ENCODE peak calls at places on chromosomes 16 and 17, in ten cellular contexts. Q, I, N, P, R, K, L, H, D and J are unnamed samples.

GRCh38 chr16:54928016-54928356 is 2.7 kb upstream of the IRX5 start:
- DNase-seq in Q (no peak), I (no peak), N (no peak), P (peak), R (no peak), K (no peak), L (no peak), H (no peak), D (no peak), J (peak)

GRCh38 chr17:15257316-15257925 is 7.7 kb downstream of the PMP22 start:
- DNase-seq in Q (peak), I (peak), N (peak), P (peak), R (peak), K (peak), L (peak), H (peak), D (peak), J (peak)

GRCh38 chr17:10294162-10294561 is 78.6 kb downstream of the MYH13 start:
- DNase-seq in Q (no peak), I (no peak), N (no peak), P (no peak), R (no peak), K (no peak), L (no peak), H (no peak), D (no peak), J (no peak)

GRCh38 chr17:60767744-60768308 is 90.2 kb downstream of the BCAS3 start:
- DNase-seq in Q (no peak), I (no peak), N (no peak), P (no peak), R (no peak), K (no peak), L (no peak), H (no peak), D (no peak), J (no peak)

GRCh38 chr16:50708373-50709060 is 15.1 kb downstream of the NOD2 start:
- DNase-seq in Q (no peak), I (no peak), N (no peak), P (no peak), R (no peak), K (no peak), L (no peak), H (no peak), D (no peak), J (peak)

GRCh38 chr16:68445458-68445857 is 2.9 kb downstream of the SMPD3 start:
- DNase-seq in Q (no peak), I (no peak), N (peak), P (peak), R (peak), K (peak), L (no peak), H (no peak), D (peak), J (peak)

GRCh38 chr16:29314292-29314934 is 92.1 kb downstream of the NPIPB11 start:
- DNase-seq in Q (peak), I (no peak), N (no peak), P (no peak), R (no peak), K (no peak), L (no peak), H (peak), D (no peak), J (no peak)

GRCh38 chr16:84461029-84461415 is 43.4 kb downstream of the MEAK7 start:
- DNase-seq in Q (peak), I (no peak), N (no peak), P (no peak), R (peak), K (no peak), L (no peak), H (no peak), D (no peak), J (no peak)

GRCh38 chr17:34503804-34504203 is 75.6 kb upstream of the TMEM132E start:
- DNase-seq in Q (no peak), I (no peak), N (no peak), P (no peak), R (no peak), K (no peak), L (peak), H (no peak), D (peak), J (no peak)

GRCh38 chr17:66135219-66135618 is 56.7 kb downstream of the CEP112 start:
- DNase-seq in Q (no peak), I (peak), N (no peak), P (no peak), R (no peak), K (no peak), L (no peak), H (no peak), D (no peak), J (no peak)

GRCh38 chr17:40399185-40399584 is 18.5 kb downstream of the TOP2A start:
- DNase-seq in Q (no peak), I (peak), N (no peak), P (peak), R (no peak), K (peak), L (no peak), H (no peak), D (no peak), J (peak)

GRCh38 chr17:36611345-36612072 is 10.1 kb downstream of the MRM1 start:
- DNase-seq in Q (no peak), I (peak), N (no peak), P (peak), R (no peak), K (no peak), L (no peak), H (no peak), D (no peak), J (no peak)

GRCh38 chr17:80103061-80103481 is 1.7 kb downstream of the GAA start:
- DNase-seq in Q (no peak), I (no peak), N (no peak), P (no peak), R (no peak), K (no peak), L (no peak), H (no peak), D (no peak), J (no peak)

GRCh38 chr17:82787081-82787848 is 35.4 kb downstream of the TBCD start:
- DNase-seq in Q (peak), I (peak), N (no peak), P (peak), R (no peak), K (no peak), L (no peak), H (no peak), D (no peak), J (no peak)

GRCh38 chr17:39701012-39701783 is 1.3 kb downstream of the ERBB2 start:
- DNase-seq in Q (no peak), I (no peak), N (peak), P (no peak), R (no peak), K (no peak), L (no peak), H (no peak), D (no peak), J (no peak)

GRCh38 chr17:71187145-71187878 is 933.5 kb upstream of the SOX9 start:
- DNase-seq in Q (no peak), I (no peak), N (no peak), P (no peak), R (no peak), K (no peak), L (no peak), H (no peak), D (no peak), J (no peak)

GRCh38 chr16:85615852-85616607 is 2.9 kb downstream of the GSE1 start:
- DNase-seq in Q (peak), I (peak), N (peak), P (peak), R (peak), K (peak), L (peak), H (peak), D (peak), J (peak)